ENCODE peak calls at places on chromosomes 4 and X, in eight cellular contexts. V is left ventricle myocardium inferior, J is HL-60, C is tibial nerve, N is hepatocyte, I is IMR-90, W is esophagus muscularis mucosa, D is endodermal cell. Q is an unnamed sample.

GRCh38 chr4:167117273-167117672 is 117.0 kb downstream of the SPOCK3 start:
- DNase-seq in V (no peak), J (no peak), C (no peak), N (no peak), I (no peak), W (no peak), D (no peak), Q (no peak)

GRCh38 chr4:17164656-17165055 is 266.2 kb upstream of the LDB2 start:
- DNase-seq in V (no peak), J (no peak), C (no peak), N (no peak), I (peak; percentile 63), W (no peak), D (no peak), Q (peak; percentile 45)

GRCh38 chr4:167290684-167291083 is 56.4 kb upstream of the SPOCK3 start:
- DNase-seq in V (no peak), J (no peak), C (no peak), N (peak; percentile 33), I (no peak), W (no peak), D (no peak), Q (no peak)

GRCh38 chr4:4267981-4268380 is 20.0 kb upstream of the TMEM128 start:
- DNase-seq in V (no peak), J (no peak), C (no peak), N (no peak), I (no peak), W (no peak), D (no peak), Q (no peak)

GRCh38 chr4:139619644-139620043 is 46.0 kb upstream of the MGST2 start:
- DNase-seq in V (no peak), J (no peak), C (no peak), N (peak; percentile 54), I (no peak), W (no peak), D (peak; percentile 65), Q (no peak)

GRCh38 chr4:17817027-17817426 is 6.2 kb downstream of the NCAPG start:
- DNase-seq in V (no peak), J (no peak), C (no peak), N (peak; percentile 74), I (peak; percentile 78), W (no peak), D (no peak), Q (no peak)

GRCh38 chr4:159047478-159048165 is 55.3 kb upstream of the RAPGEF2 start:
- DNase-seq in V (no peak), J (no peak), C (no peak), N (peak; percentile 11), I (peak; percentile 65), W (no peak), D (no peak), Q (no peak)

GRCh38 chr4:164320847-164321246 is 433.1 kb upstream of the SMIM31 start:
- DNase-seq in V (no peak), J (no peak), C (no peak), N (no peak), I (no peak), W (no peak), D (no peak), Q (no peak)

GRCh38 chr4:177450421-177451107 is 8.3 kb upstream of the AGA start:
- DNase-seq in V (no peak), J (no peak), C (no peak), N (no peak), I (peak; percentile 29), W (no peak), D (no peak), Q (no peak)

GRCh38 chr4:158823461-158823873 is 54.6 kb downstream of the FNIP2 start:
- DNase-seq in V (no peak), J (no peak), C (no peak), N (no peak), I (peak; percentile 58), W (no peak), D (no peak), Q (no peak)

GRCh38 chrX:13167444-13168207 is 123.2 kb upstream of the FAM9C start:
- DNase-seq in V (no peak), J (peak; percentile 14), C (peak; percentile 37), N (peak; percentile 24), I (peak; percentile 22), W (no peak), D (no peak), Q (no peak)

GRCh38 chr4:15003891-15004700 is 1.8 kb downstream of the CPEB2 start:
- DNase-seq in V (peak; percentile 41), J (no peak), C (peak; percentile 25), N (peak; percentile 73), I (no peak), W (no peak), D (peak; percentile 81), Q (peak; percentile 62)

GRCh38 chr4:23001478-23001877 is 308.7 kb downstream of the GBA3 start:
- DNase-seq in V (no peak), J (no peak), C (no peak), N (no peak), I (no peak), W (no peak), D (no peak), Q (no peak)

GRCh38 chrX:119406739-119407138 is 7.6 kb downstream of the SLC25A43 start:
- DNase-seq in V (no peak), J (no peak), C (no peak), N (no peak), I (peak; percentile 34), W (no peak), D (no peak), Q (peak; percentile 77)

GRCh38 chrX:15849555-15849954 is 5.1 kb downstream of the AP1S2 start:
- DNase-seq in V (no peak), J (no peak), C (no peak), N (peak; percentile 22), I (no peak), W (no peak), D (peak; percentile 55), Q (peak; percentile 80)

GRCh38 chr4:39638358-39639239 is at the start of gene SMIM14:
- DNase-seq in V (peak; percentile 98), J (peak; percentile 96), C (peak; percentile 97), N (peak; percentile 100), I (peak; percentile 98), W (peak; percentile 99), D (peak; percentile 98), Q (peak; percentile 98)

DNA sequence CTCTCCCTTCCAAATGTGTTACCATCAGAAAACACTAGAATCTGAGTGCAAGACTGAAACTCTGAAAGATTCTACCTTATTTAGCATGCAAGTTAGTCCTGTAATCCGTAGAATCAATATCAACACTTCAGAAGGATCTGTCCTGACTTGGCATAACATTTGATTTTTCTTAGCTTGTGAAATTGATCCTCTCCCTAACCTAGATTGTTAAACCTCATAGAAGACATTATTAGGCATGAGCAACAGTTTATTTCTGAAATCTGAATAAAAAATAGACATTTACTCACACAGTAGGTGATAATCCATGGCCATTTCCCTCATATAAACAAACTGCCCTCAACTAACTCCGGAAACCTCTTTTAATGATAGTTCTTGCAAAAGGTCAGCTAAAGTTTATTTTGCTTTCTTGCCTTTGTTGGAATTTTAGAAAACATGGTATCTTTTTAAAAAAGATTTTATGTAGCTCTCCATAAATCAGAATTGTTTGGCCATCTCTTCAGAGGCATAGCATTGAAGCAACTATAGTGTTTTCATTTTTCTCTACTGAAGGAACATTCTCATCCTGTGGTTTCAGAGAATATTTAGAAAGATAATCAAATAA is 38.6 kb upstream of the PDLIM5 start:
- DNase-seq in V (no peak), J (no peak), C (no peak), N (no peak), I (peak; percentile 26), W (no peak), D (no peak), Q (no peak)
- H3K27ac ChIP-seq in V (peak overlapping the region; percentile 89), J (no peak overlapping the region), C (peak overlapping the region; percentile 38), N (peak overlapping the region; percentile 21), I (peak overlapping the region; percentile 23), W (no peak overlapping the region), D (no peak overlapping the region), Q (peak overlapping the region; percentile 97)

GRCh38 chr4:38383646-38384121 is 280.3 kb upstream of the KLF3 start:
- DNase-seq in V (no peak), J (no peak), C (no peak), N (no peak), I (no peak), W (no peak), D (no peak), Q (no peak)
- H3K27ac ChIP-seq in V (no peak overlapping the region), J (no peak overlapping the region), C (no peak overlapping the region), N (peak overlapping the region; percentile 26), I (no peak overlapping the region), W (no peak overlapping the region), D (no peak overlapping the region), Q (no peak overlapping the region)

GRCh38 chrX:3516051-3516541 is 169.6 kb upstream of the MXRA5 start:
- DNase-seq in V (no peak), J (no peak), C (peak; percentile 4), N (no peak), I (peak; percentile 63), W (no peak), D (no peak), Q (no peak)

GRCh38 chrX:3520458-3520857 is 174.0 kb upstream of the MXRA5 start:
- DNase-seq in V (no peak), J (no peak), C (no peak), N (no peak), I (no peak), W (no peak), D (no peak), Q (no peak)

GRCh38 chrX:3518870-3519269 is 172.4 kb upstream of the MXRA5 start:
- DNase-seq in V (peak; percentile 15), J (no peak), C (no peak), N (peak; percentile 35), I (peak; percentile 92), W (no peak), D (no peak), Q (peak; percentile 64)

DNA sequence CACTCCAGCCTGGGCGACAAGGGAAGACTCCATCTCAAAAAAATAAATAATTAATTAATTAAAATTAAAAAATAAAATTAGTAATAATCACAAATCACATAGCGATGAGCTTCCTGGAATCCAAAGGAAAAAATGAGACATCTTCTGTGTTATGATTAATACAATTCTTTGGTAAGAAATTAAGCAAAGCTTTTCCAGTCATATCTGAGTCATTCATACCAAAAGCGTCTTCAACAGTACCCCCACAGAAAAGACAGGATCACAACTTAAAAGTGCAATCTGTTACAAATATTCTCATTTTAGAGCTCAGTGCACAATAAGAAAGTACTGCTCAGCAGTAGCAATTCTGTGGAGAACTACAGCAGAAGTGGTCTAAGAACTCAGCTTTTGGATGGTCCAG is 168.5 kb upstream of the MXRA5 start:
- DNase-seq in V (no peak), J (no peak), C (no peak), N (no peak), I (peak; percentile 50), W (no peak), D (no peak), Q (no peak)
- H3K27ac ChIP-seq in V (no peak overlapping the region), J (no peak overlapping the region), C (no peak overlapping the region), N (no peak overlapping the region), I (peak overlapping the region; percentile 44), W (no peak overlapping the region), D (no peak overlapping the region), Q (peak overlapping the region; percentile 88)

DNA sequence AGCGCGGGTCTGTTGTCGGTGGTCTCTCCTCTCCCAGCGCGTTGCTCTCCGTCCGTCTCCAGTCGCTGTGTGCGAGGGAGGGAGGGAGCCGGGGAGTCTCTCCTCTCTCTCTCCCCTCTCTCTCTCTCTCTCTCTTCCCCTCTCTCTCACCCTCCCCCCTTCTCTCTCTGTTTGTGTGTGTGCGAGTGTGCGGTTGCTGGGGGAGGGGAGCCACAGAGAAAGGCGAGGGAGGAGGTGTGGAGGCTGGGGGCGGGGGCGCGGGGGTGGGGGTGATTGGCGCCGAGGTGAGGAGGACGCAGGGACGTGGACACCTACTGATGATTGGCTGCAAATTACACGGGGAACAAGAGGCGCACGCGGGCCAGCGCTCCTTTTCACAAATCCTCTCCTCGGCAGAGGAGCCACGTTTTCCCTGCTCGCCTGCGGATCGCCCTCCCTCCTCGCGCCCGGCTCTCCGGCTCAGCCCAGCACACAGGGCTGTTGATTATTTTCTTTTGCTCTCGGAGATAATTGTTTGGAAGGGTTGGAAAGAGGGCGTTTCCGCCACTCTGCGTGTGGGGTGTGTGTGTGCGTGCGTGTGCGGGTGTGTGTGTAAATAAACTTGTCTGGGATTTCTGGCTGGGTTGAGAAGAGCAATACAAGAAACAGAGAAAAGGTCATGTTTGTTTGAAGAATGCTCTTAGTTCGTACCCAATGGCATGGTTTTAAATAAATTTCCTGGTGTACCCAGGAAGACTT is at the start of gene CXXC4:
- DNase-seq in V (peak; percentile 67), J (no peak), C (peak; percentile 44), N (peak; percentile 87), I (peak; percentile 10), W (no peak), D (peak; percentile 92), Q (peak; percentile 72)
- H3K27ac ChIP-seq in V (peak within 1 kb of the TSS; percentile 90), J (no peak within 1 kb of the TSS), C (peak within 1 kb of the TSS; percentile 64), N (peak within 1 kb of the TSS; percentile 79), I (no peak within 1 kb of the TSS), W (peak within 1 kb of the TSS; percentile 91), D (peak within 1 kb of the TSS; percentile 92), Q (no peak within 1 kb of the TSS)

Q was measured in osteoblast.